ENCODE peak calls at places on chromosomes 16 and 17, in four cellular contexts. K is fibroblast of villous mesenchyme, Z is left ventricle myocardium inferior, H is right atrium auricular region. M is an unnamed sample.

GRCh38 chr17:8593830-8594229 is 36.7 kb downstream of the MYH10 start:
- DNase-seq in H (no peak), Z (no peak), K (no peak), M (no peak)

GRCh38 chr17:79645777-79646088 is 34.9 kb upstream of the RBFOX3 start:
- DNase-seq in Z (no peak), H (peak), K (no peak), M (no peak)

GRCh38 chr17:7403043-7403901 is 625 bp downstream of the TMEM256 start:
- DNase-seq in Z (peak), H (peak), K (no peak), M (no peak)

GRCh38 chr16:47732122-47732805 is 271.1 kb downstream of the PHKB start:
- DNase-seq in K (peak), Z (no peak), H (no peak), M (no peak)

GRCh38 chr16:50709061-50709695 is 15.8 kb downstream of the NOD2 start:
- DNase-seq in Z (no peak), H (no peak), K (no peak), M (no peak)

GRCh38 chr16:2033057-2033911 is 6.6 kb downstream of the NHERF2 start:
- DNase-seq in Z (peak), K (peak), H (peak), M (no peak)

GRCh38 chr16:89972244-89973234 is 24.0 kb downstream of the DEF8 start:
- DNase-seq in H (peak), K (peak), Z (peak), M (no peak)

GRCh38 chr16:29315916-29316517 is 90.5 kb downstream of the NPIPB11 start:
- DNase-seq in Z (no peak), H (no peak), K (no peak), M (no peak)

GRCh38 chr17:78438694-78439325 is 60.4 kb downstream of the PGS1 start:
- DNase-seq in Z (no peak), H (no peak), K (no peak), M (no peak)

GRCh38 chr17:28575126-28575795 is 1.4 kb downstream of the ALDOC start:
- DNase-seq in H (peak), K (no peak), Z (peak), M (no peak)

GRCh38 chr17:78522031-78522809 is 55.0 kb downstream of the DNAH17 start:
- DNase-seq in Z (no peak), K (no peak), H (no peak), M (no peak)

GRCh38 chr17:9768381-9768934 is 22.9 kb downstream of the DHRS7C start:
- DNase-seq in Z (no peak), K (peak), H (no peak), M (no peak)

GRCh38 chr16:68194263-68194662 is 41.7 kb downstream of the ESRP2 start:
- DNase-seq in H (no peak), K (no peak), Z (no peak), M (peak)

GRCh38 chr16:59053911-59054310 is 319.8 kb upstream of the GOT2 start:
- DNase-seq in K (no peak), H (no peak), Z (no peak), M (no peak)

GRCh38 chr17:31269597-31269996 is 27.4 kb downstream of the OMG start:
- DNase-seq in Z (no peak), H (no peak), K (peak), M (no peak)

GRCh38 chr16:67370686-67371085 is 22.6 kb downstream of the TPPP3 start:
- DNase-seq in K (no peak), Z (no peak), H (no peak), M (no peak)

GRCh38 chr16:75229172-75230031 is 10.6 kb downstream of the CTRB1 start:
- DNase-seq in K (no peak), Z (no peak), H (no peak), M (no peak)

GRCh38 chr17:74742978-74743545 is 5.4 kb upstream of the NHERF1 start:
- DNase-seq in Z (peak), H (no peak), K (no peak), M (no peak)

GRCh38 chr16:49659356-49659755 is 196.6 kb downstream of the ZNF423 start:
- DNase-seq in Z (peak), K (no peak), H (no peak), M (no peak)

GRCh38 chr17:39225974-39226683 is 384 bp upstream of the STAC2 start:
- DNase-seq in K (peak), H (no peak), Z (peak), M (no peak)

GRCh38 chr17:15048381-15048780 is 216.7 kb downstream of the PMP22 start:
- DNase-seq in K (no peak), H (no peak), Z (no peak), M (no peak)

GRCh38 chr17:33948299-33948698 is 306.8 kb upstream of the CCL2 start:
- DNase-seq in K (no peak), H (no peak), Z (no peak), M (no peak)

GRCh38 chr17:78573955-78574354 is 3.2 kb downstream of the DNAH17 start:
- DNase-seq in H (no peak), Z (no peak), K (no peak), M (no peak)

GRCh38 chr16:11955713-11956123 is 9.3 kb upstream of the TNFRSF17 start:
- DNase-seq in H (no peak), K (peak), Z (no peak), M (no peak)

GRCh38 chr16:50474138-50474537 is 74.1 kb upstream of the NKD1 start:
- DNase-seq in K (no peak), Z (no peak), H (no peak), M (no peak)

GRCh38 chr16:58638148-58639036 is 8.8 kb upstream of the CNOT1 start:
- DNase-seq in K (peak), H (no peak), Z (peak), M (no peak)

GRCh38 chr16:1066584-1067172 is 5.9 kb upstream of the SSTR5 start:
- DNase-seq in H (no peak), K (no peak), Z (no peak), M (no peak)

GRCh38 chr16:31072540-31073072 is 1.4 kb downstream of the ZNF668 start:
- DNase-seq in K (peak), H (no peak), Z (no peak), M (peak)

GRCh38 chr17:37729905-37730304 is 15.0 kb downstream of the HNF1B start:
- DNase-seq in K (no peak), Z (no peak), H (no peak), M (no peak)

GRCh38 chr17:9053406-9053805 is 32.1 kb downstream of the NTN1 start:
- DNase-seq in K (no peak), Z (no peak), H (no peak), M (no peak)

GRCh38 chr17:66190738-66191606 is 961 bp downstream of the CEP112 start:
- DNase-seq in H (no peak), Z (no peak), K (peak), M (no peak)

GRCh38 chr17:79650283-79650682 is 39.4 kb upstream of the RBFOX3 start:
- DNase-seq in H (peak), K (no peak), Z (no peak), M (no peak)

GRCh38 chr17:71315568-71315967 is 805.3 kb upstream of the SOX9 start:
- DNase-seq in K (no peak), Z (no peak), H (no peak), M (no peak)

GRCh38 chr17:17606416-17607000 is 15.0 kb upstream of the PEMT start:
- DNase-seq in K (no peak), Z (no peak), H (no peak), M (no peak)

GRCh38 chr16:23025692-23026305 is 123.5 kb downstream of the USP31 start:
- DNase-seq in K (peak), H (no peak), Z (no peak), M (no peak)

GRCh38 chr17:29569245-29569950 is 897 bp downstream of the TP53I13 start:
- DNase-seq in K (no peak), H (peak), Z (no peak), M (no peak)

GRCh38 chr16:54503011-54503410 is 216.4 kb upstream of the IRX3 start:
- DNase-seq in H (peak), K (no peak), Z (peak), M (no peak)

GRCh38 chr17:10370209-10370608 is 2.6 kb downstream of the MYH13 start:
- DNase-seq in K (no peak), Z (no peak), H (no peak), M (no peak)

GRCh38 chr17:42098747-42099399 is 600 bp upstream of the ZNF385C start:
- DNase-seq in Z (no peak), K (no peak), H (no peak), M (no peak)

GRCh38 chr17:42101513-42102292 is 3.4 kb upstream of the ZNF385C start:
- DNase-seq in H (peak), Z (peak), K (peak), M (no peak)

GRCh38 chr17:42097691-42098661 is at the start of gene ZNF385C:
- DNase-seq in H (no peak), K (no peak), Z (no peak), M (no peak)

GRCh38 chr17:42094375-42095069 is 3.8 kb downstream of the ZNF385C start:
- DNase-seq in Z (no peak), H (no peak), K (no peak), M (no peak)

DNA sequence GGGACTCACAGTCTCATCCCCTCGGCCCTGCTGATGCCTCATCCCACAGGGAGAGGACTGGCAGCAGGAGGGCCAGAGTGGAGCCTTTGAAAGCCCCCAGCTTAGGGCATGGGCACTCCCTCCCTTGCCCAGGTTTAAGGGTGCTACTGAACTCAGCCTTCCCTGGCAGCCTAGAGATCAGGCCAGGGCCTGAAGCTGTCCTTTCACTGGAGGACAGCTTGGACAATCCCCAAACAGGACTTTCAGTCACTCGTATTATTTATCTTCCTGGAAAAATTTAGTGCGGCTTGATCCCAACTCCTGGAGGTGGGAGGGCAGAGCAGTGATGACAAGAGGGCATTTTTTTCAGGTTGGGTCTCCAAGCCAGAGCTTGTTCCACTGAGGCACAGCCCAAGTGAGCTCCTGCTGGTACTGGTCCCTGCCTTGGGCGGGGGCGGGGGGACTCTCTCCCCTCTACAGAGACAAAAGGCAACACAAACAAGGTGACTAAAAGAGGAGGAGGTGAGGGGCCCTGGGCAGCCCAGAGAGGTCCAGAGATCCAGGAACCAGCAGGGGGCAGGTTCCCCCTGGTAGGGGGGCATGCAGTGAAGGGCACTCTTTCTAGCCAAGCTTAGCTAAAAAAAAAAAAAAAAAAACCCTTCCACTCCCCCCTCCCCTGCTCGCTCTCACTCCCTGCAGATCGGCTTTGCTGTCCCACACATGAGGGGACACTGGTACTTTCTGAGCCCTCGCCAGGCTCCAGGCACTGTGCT is 1.7 kb downstream of the ZNF385C start:
- DNase-seq in K (no peak), Z (no peak), H (no peak), M (no peak)
- H3K4me3 ChIP-seq in K (no peak), Z (no peak), H (no peak), M (no peak)

GRCh38 chr17:45143767-45144198 is 4.5 kb upstream of the HEXIM1 start:
- DNase-seq in Z (peak), K (peak), H (peak), M (no peak)
- H3K4me3 ChIP-seq in Z (peak), K (peak), H (peak), M (peak)

GRCh38 chr17:73713136-73713535 is 68.9 kb upstream of the SDK2 start:
- DNase-seq in K (no peak), Z (no peak), H (no peak), M (no peak)

GRCh38 chr17:73711916-73712315 is 67.7 kb upstream of the SDK2 start:
- DNase-seq in K (no peak), H (no peak), Z (no peak), M (no peak)

GRCh38 chr17:73707358-73707757 is 63.1 kb upstream of the SDK2 start:
- DNase-seq in H (no peak), K (no peak), Z (no peak), M (no peak)

GRCh38 chr17:73710095-73710592 is 65.9 kb upstream of the SDK2 start:
- DNase-seq in Z (peak), K (peak), H (peak), M (peak)

GRCh38 chr17:73711184-73711583 is 66.9 kb upstream of the SDK2 start:
- DNase-seq in H (no peak), K (no peak), Z (no peak), M (no peak)
- H3K4me3 ChIP-seq in H (no peak), K (no peak), Z (no peak), M (no peak)

DNA sequence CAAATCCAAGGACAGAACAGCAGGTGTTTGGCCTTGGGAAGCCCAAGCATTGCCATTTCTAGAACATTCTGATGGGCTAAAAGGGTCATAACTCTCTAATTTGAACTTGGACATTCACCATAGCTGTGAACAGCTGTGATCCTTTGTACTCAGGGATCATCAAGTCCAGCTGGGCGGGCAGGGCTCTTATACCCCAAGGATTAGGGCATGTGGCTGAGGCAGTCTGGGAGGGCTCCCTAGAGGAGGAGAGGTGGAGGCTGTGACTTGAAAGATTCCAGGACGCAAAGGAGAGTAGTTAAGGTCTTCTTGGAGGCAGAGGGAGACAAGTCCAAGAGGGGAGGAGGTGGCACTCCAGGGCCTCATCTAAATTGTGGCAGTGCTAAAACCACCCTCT is 233.1 kb upstream of the GSE1 start:
- DNase-seq in K (no peak), Z (no peak), H (no peak), M (no peak)
- H3K4me3 ChIP-seq in K (no peak), Z (no peak), H (no peak), M (no peak)

DNA sequence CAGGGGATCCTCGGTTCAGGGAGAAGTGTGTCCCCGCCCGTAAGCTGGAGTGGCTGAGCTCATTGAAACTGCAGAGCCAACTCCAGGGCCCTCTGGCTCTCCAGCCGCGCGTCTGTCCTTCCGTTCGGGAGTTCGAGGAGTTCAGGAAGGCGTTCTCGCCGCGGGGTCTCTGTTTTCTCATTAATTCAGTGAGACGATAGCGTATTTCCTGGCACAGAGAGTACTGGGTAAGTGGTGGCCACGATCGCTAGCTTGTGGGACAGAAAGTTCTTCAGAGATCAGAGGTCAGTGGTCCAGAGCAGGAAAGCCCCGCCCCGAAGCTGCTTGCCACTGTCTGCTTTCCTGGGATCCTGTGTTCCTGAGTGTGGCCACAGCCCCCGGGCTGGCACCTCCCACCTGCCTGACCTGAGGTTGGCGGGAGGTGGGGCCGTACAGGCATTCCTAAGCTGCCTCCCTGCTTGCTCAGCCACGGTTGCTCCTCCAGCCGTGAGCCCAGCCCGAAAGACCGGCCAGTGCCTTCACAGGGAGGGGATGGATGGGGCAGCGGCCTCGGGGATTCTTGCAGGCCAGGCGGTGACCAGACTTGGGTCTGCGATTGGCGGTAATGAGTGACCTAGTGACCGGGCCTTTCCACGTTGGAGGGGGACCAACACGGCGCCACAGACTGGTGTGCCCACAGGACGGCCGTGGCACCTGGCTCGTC is 8.9 kb downstream of the BAIAP2 start:
- DNase-seq in H (no peak), Z (no peak), K (no peak), M (no peak)
- H3K4me3 ChIP-seq in H (peak), Z (peak), K (no peak), M (no peak)

GRCh38 chr17:40561294-40561870 is 3.9 kb downstream of the CCR7 start:
- DNase-seq in K (no peak), Z (no peak), H (no peak), M (peak)
- H3K4me3 ChIP-seq in K (no peak), Z (no peak), H (no peak), M (peak)

DNA sequence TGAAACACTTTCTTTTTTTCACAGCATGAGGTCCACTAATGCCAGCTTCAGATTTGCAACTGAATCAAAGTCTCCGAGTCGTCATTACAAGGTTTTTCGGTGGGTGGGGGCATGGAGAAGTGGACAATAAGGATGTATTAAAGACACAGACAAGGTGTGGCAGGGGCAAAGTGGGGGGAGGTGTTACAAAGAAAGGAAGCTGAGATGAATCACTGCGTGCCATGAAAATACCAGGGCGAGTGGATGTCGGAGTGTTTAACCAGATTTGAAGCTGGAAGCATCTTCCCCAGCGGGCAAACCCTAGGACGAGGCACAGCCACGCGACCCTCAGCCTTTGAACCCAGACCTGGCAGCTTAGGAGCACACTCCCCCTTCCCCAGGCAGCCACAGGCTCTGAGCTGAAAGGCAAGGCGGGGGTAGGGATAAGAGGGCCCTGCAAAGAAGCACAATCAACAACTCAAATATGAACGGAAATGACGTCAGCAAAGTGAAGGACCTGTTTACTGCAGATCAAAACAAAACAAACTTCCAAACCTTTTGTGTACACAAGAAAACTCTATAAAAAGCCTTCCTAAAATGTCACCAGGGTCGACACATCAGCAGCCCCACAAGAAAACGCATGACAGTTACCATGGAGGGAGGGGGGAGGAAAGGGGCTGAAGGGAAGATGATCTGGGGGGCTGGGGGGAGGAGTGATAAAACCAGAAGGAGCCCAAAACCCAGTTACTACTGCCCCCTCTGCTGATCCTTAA is 5.6 kb upstream of the ZFHX3 start:
- DNase-seq in Z (no peak), H (no peak), K (peak), M (no peak)
- H3K4me3 ChIP-seq in Z (peak), H (no peak), K (no peak), M (no peak)

GRCh38 chr16:85716016-85716679 is 27.4 kb upstream of the GINS2 start:
- DNase-seq in K (no peak), H (no peak), Z (no peak), M (no peak)
- H3K4me3 ChIP-seq in K (no peak), H (no peak), Z (no peak), M (no peak)

GRCh38 chr17:1078062-1078711 is 81.3 kb downstream of the TIMM22 start:
- DNase-seq in H (no peak), K (no peak), Z (no peak), M (no peak)

GRCh38 chr17:1076982-1077302 is 80.0 kb downstream of the TIMM22 start:
- DNase-seq in Z (no peak), K (no peak), H (no peak), M (no peak)

GRCh38 chr17:1076299-1076981 is 79.5 kb downstream of the TIMM22 start:
- DNase-seq in Z (no peak), H (no peak), K (no peak), M (no peak)

GRCh38 chr17:1078831-1079561 is 82.1 kb downstream of the TIMM22 start:
- DNase-seq in H (no peak), Z (peak), K (no peak), M (no peak)

DNA sequence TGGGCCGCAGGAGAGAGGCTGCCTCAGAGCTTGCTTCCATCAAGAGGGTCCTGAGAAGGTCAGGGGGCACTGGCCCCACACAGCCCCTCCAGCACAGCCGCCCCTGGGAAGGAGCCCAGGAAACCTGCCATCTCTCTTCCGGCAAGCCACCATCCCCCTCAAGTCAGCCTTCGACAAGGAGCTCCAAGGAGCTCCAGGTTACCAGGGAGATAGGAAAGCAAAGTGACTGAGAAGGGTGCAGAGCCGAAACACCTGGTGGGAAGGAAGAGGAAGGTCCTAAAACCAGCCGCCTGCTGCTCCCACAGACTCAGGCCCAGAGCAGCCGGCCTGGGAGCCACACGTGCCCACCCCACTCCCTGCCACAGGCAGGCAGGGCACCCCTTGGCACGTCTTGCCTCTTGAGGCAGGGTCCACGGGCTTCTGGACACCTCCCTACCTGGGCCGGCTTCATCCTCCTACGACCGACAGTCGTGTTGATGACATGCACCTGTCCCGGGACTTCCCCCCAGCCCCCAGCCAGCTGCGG is 80.7 kb downstream of the TIMM22 start:
- DNase-seq in H (no peak), Z (no peak), K (no peak), M (no peak)
- H3K4me3 ChIP-seq in H (no peak), Z (no peak), K (no peak), M (no peak)

M was measured in GM12864.